ENCODE peak calls at places on chromosomes 3 and 15, in six cellular contexts. One of them, this sample, is unnamed. For H3K4me1, the result is how much of the 10 kb centered on the place peaks cover.

GRCh38 chr3:114509756-114510155 is 215.9 kb downstream of the TIGIT start:
- DNase-seq in ovary: no peak
- DNase-seq in A549: no peak
- DNase-seq in upper lobe of left lung: no peak
- DNase-seq in prostate gland: no peak
- DNase-seq in stomach: no peak
- DNase-seq in this sample: no peak

GRCh38 chr3:58188921-58189451 is 21.8 kb downstream of the DNASE1L3 start:
- DNase-seq in upper lobe of left lung: no peak
- DNase-seq in stomach: no peak
- DNase-seq in ovary: no peak
- DNase-seq in A549: no peak
- DNase-seq in prostate gland: no peak
- DNase-seq in this sample: no peak

GRCh38 chr3:54819926-54820325 is 107.9 kb downstream of the LRTM1 start:
- DNase-seq in upper lobe of left lung: no peak
- DNase-seq in A549: no peak
- DNase-seq in prostate gland: no peak
- DNase-seq in stomach: no peak
- DNase-seq in ovary: no peak
- DNase-seq in this sample: no peak

GRCh38 chr3:125154800-125155269 is 57.7 kb downstream of the SLC12A8 start:
- DNase-seq in prostate gland: no peak
- DNase-seq in A549: no peak
- DNase-seq in ovary: no peak
- DNase-seq in stomach: no peak
- DNase-seq in upper lobe of left lung: no peak
- DNase-seq in this sample: no peak

GRCh38 chr3:129226374-129226773 is 23.0 kb upstream of the COPG1 start:
- DNase-seq in upper lobe of left lung: peak
- DNase-seq in A549: peak
- DNase-seq in prostate gland: peak
- DNase-seq in stomach: peak
- DNase-seq in ovary: peak
- DNase-seq in this sample: no peak

GRCh38 chr3:63390831-63391230 is 112.7 kb downstream of the SYNPR start:
- DNase-seq in A549: no peak
- DNase-seq in upper lobe of left lung: no peak
- DNase-seq in prostate gland: no peak
- DNase-seq in stomach: no peak
- DNase-seq in ovary: no peak
- DNase-seq in this sample: no peak

GRCh38 chr3:189042832-189043231 is 128.9 kb upstream of the TPRG1 start:
- DNase-seq in ovary: no peak
- DNase-seq in stomach: no peak
- DNase-seq in upper lobe of left lung: no peak
- DNase-seq in prostate gland: no peak
- DNase-seq in A549: no peak
- DNase-seq in this sample: no peak

GRCh38 chr3:66582721-66583141 is 81.9 kb upstream of the LRIG1 start:
- DNase-seq in A549: no peak
- DNase-seq in ovary: no peak
- DNase-seq in prostate gland: no peak
- DNase-seq in upper lobe of left lung: peak
- DNase-seq in stomach: no peak
- DNase-seq in this sample: no peak

GRCh38 chr15:67307156-67307555 is 52.6 kb downstream of the IQCH start:
- DNase-seq in ovary: no peak
- DNase-seq in stomach: no peak
- DNase-seq in prostate gland: no peak
- DNase-seq in upper lobe of left lung: no peak
- DNase-seq in A549: no peak
- DNase-seq in this sample: no peak

GRCh38 chr3:78134496-78134895 is 1094.6 kb downstream of the ROBO2 start:
- DNase-seq in stomach: no peak
- DNase-seq in prostate gland: no peak
- DNase-seq in A549: no peak
- DNase-seq in ovary: no peak
- DNase-seq in upper lobe of left lung: no peak
- DNase-seq in this sample: no peak
- H3K27ac ChIP-seq in stomach: no peak
- H3K27ac ChIP-seq in prostate gland: no peak
- H3K27ac ChIP-seq in A549: no peak
- H3K27ac ChIP-seq in ovary: no peak
- H3K27ac ChIP-seq in upper lobe of left lung: no peak
- H3K27ac ChIP-seq in this sample: no peak

GRCh38 chr15:84590406-84590805 is 10.4 kb upstream of the ZSCAN2 start:
- DNase-seq in upper lobe of left lung: no peak
- DNase-seq in prostate gland: no peak
- DNase-seq in stomach: no peak
- DNase-seq in A549: no peak
- DNase-seq in ovary: no peak
- DNase-seq in this sample: no peak
- H3K4me1 ChIP-seq in upper lobe of left lung: under half
- H3K4me1 ChIP-seq in prostate gland: under half
- H3K4me1 ChIP-seq in stomach: under half
- H3K4me1 ChIP-seq in A549: under half
- H3K4me1 ChIP-seq in ovary: under half
- H3K4me1 ChIP-seq in this sample: under half

DNA sequence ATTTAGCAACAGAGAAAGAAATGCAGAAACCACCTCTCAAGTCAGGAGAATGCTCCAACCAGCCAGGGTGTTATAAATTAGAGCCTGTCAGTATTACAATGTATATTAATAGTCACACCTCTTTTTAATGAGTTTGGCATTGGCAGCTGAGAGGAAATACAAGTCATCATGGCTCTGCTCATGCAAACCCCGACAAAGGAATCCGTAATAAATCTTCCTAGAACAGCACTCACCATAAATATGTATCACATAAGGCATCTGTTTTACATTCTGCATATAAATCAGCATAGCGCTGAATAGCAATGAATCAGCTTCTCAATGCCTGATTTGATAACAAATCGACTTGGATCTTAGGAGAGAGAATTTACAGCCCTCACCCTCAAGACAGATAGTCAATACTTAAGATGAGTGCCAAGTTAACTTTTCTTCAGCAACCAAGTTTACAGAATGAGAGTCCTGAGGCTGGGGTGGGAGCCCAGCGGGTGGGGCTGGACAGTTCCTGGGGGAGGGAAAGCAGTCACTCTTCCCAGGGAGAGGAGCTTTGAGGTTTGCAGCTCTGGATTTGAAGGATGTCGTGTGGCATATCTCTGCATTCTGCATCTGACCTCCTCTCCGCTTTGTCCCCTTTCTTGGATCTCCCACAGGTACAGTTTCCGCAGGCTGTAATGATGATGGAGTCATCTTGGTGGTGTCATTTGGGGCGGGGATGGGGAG is 1034.4 kb upstream of the NR2F2 start:
- DNase-seq in A549: no peak
- DNase-seq in ovary: no peak
- DNase-seq in upper lobe of left lung: no peak
- DNase-seq in stomach: no peak
- DNase-seq in prostate gland: no peak
- DNase-seq in this sample: no peak
- TF ChIP-seq POLR2A in A549: no peak
- TF ChIP-seq POLR2A in ovary: no peak
- TF ChIP-seq POLR2A in upper lobe of left lung: no peak
- TF ChIP-seq POLR2A in stomach: no peak
- TF ChIP-seq POLR2A in prostate gland: no peak
- TF ChIP-seq POLR2A in this sample: no peak

GRCh38 chr3:15064835-15065549 is at the start of gene MRPS25:
- DNase-seq in A549: peak
- DNase-seq in upper lobe of left lung: peak
- DNase-seq in stomach: peak
- DNase-seq in ovary: peak
- DNase-seq in prostate gland: peak
- DNase-seq in this sample: peak

GRCh38 chr3:15063656-15064286 is 1.3 kb downstream of the MRPS25 start:
- DNase-seq in prostate gland: no peak
- DNase-seq in upper lobe of left lung: no peak
- DNase-seq in stomach: no peak
- DNase-seq in ovary: peak
- DNase-seq in A549: no peak
- DNase-seq in this sample: no peak

GRCh38 chr3:15066467-15066866 is 1.4 kb upstream of the MRPS25 start:
- DNase-seq in stomach: no peak
- DNase-seq in A549: no peak
- DNase-seq in upper lobe of left lung: no peak
- DNase-seq in prostate gland: no peak
- DNase-seq in ovary: no peak
- DNase-seq in this sample: no peak

GRCh38 chr3:15064299-15064834 is 748 bp downstream of the MRPS25 start:
- DNase-seq in A549: no peak
- DNase-seq in prostate gland: no peak
- DNase-seq in upper lobe of left lung: no peak
- DNase-seq in ovary: no peak
- DNase-seq in stomach: no peak
- DNase-seq in this sample: no peak

DNA sequence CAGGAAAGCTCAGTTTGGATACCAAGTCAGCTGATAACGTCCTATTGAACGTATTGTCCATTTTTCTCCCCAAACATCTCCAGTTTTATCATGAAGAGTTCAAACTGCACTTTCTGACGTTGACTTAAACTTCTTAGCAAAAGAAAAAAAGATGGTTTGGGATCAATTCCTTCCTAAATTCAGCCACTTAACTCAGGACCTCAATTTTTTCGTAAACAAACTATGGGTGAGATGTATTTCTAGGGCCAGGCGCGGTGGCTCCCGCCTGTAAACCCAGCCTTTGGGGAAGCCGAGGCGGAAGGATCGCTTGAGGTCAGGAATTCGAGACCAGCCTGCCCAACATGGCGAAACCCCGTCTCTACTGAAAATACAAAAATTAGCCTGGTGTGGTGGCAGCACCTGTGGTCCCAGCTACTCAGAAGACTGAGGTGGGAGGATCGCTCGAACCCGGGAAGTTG is 464 bp upstream of the MRPS25 start:
- DNase-seq in stomach: no peak
- DNase-seq in ovary: no peak
- DNase-seq in upper lobe of left lung: no peak
- DNase-seq in A549: no peak
- DNase-seq in prostate gland: no peak
- DNase-seq in this sample: no peak
- H3K27ac ChIP-seq in stomach: peak
- H3K27ac ChIP-seq in ovary: no peak
- H3K27ac ChIP-seq in upper lobe of left lung: peak
- H3K27ac ChIP-seq in A549: peak
- H3K27ac ChIP-seq in prostate gland: no peak
- H3K27ac ChIP-seq in this sample: peak

GRCh38 chr3:122988507-122988906 is 39.1 kb downstream of the SEMA5B start:
- DNase-seq in stomach: no peak
- DNase-seq in ovary: no peak
- DNase-seq in prostate gland: no peak
- DNase-seq in A549: no peak
- DNase-seq in upper lobe of left lung: no peak
- DNase-seq in this sample: no peak
- H3K4me1 ChIP-seq in stomach: under half
- H3K4me1 ChIP-seq in ovary: under half
- H3K4me1 ChIP-seq in prostate gland: under half
- H3K4me1 ChIP-seq in A549: under half
- H3K4me1 ChIP-seq in upper lobe of left lung: under half
- H3K4me1 ChIP-seq in this sample: under half

GRCh38 chr3:169668957-169669681 is 5.6 kb upstream of the MECOM start:
- DNase-seq in prostate gland: peak
- DNase-seq in ovary: peak
- DNase-seq in A549: peak
- DNase-seq in stomach: peak
- DNase-seq in upper lobe of left lung: peak
- DNase-seq in this sample: no peak
- TF ChIP-seq POLR2A in prostate gland: peak
- TF ChIP-seq POLR2A in ovary: no peak
- TF ChIP-seq POLR2A in A549: no peak
- TF ChIP-seq POLR2A in stomach: no peak
- TF ChIP-seq POLR2A in upper lobe of left lung: no peak
- TF ChIP-seq POLR2A in this sample: no peak

DNA sequence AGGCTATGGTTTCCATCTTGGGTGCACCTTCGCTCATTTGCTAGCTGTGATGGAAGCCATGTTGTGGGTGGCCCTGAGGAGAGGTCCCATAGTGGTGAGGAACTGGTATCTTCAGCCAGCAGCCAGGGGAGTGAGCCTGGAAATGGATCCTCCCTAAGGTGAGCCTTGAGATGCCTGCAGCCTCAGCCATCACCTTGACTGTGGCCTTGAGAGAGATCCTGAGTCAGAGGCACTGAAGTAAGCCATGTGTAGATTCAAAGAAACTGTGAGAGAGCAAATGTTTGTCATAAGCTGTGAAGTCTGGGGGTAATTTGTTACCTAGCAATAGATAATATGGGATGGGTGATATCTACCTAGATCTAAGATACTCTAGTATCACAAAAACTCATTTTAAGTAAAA is 105.3 kb downstream of the SNRK start:
- DNase-seq in A549: no peak
- DNase-seq in ovary: no peak
- DNase-seq in stomach: no peak
- DNase-seq in prostate gland: no peak
- DNase-seq in upper lobe of left lung: no peak
- DNase-seq in this sample: no peak
- H3K27ac ChIP-seq in A549: no peak
- H3K27ac ChIP-seq in ovary: no peak
- H3K27ac ChIP-seq in stomach: peak
- H3K27ac ChIP-seq in prostate gland: no peak
- H3K27ac ChIP-seq in upper lobe of left lung: peak
- H3K27ac ChIP-seq in this sample: no peak

DNA sequence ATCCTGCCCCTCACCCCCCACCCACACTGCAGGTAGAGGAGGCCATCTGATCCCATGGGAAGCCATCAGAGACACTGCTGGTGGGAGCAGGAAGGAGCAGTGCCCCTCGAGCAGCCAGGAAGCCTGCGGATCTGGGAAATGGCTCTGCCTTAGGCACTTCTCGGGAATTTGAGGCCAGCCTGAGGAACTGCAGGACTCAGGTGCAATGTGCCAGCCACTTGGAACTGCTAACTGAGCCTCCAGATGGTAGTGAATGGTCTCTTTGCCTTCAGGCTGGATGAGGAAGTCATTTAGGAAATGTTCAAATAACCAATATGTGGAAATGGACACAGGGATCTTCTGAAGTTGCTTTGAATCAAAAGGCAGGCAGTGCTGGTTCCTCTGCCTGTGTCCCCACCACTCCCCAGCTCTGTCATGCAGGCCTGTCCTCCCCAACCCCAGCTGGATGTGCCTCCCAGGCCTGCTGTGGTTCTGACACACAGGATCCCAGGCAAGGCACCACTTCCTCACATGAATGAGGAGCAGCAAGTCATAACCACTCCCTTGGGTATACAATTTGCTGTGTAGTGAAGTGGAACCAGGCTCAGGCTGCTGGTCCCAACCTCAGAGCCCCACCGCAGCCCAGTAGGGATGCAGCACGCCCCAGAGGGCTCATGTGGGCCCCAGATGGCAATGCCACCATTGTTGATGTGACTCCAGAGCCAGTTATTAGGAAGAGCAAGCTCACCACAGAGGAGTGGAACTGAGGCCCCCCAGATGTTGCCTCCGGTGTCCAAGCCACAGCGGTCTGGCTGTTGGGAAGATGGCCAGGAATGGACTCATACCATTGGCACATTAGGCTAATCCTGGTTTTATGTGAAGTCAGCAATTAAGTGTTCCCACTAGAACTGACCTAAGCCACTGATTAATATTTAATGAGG is 46.5 kb upstream of the LIMD1 start:
- DNase-seq in stomach: no peak
- DNase-seq in prostate gland: no peak
- DNase-seq in ovary: no peak
- DNase-seq in upper lobe of left lung: peak
- DNase-seq in A549: no peak
- DNase-seq in this sample: no peak
- H3K4me1 ChIP-seq in stomach: under half
- H3K4me1 ChIP-seq in prostate gland: under half
- H3K4me1 ChIP-seq in ovary: under half
- H3K4me1 ChIP-seq in upper lobe of left lung: half or more
- H3K4me1 ChIP-seq in A549: half or more
- H3K4me1 ChIP-seq in this sample: under half

GRCh38 chr3:49721165-49721860 is 1.8 kb upstream of the AMIGO3 start:
- DNase-seq in stomach: no peak
- DNase-seq in A549: no peak
- DNase-seq in ovary: no peak
- DNase-seq in prostate gland: no peak
- DNase-seq in upper lobe of left lung: no peak
- DNase-seq in this sample: no peak
- TF ChIP-seq POLR2A in stomach: no peak
- TF ChIP-seq POLR2A in A549: no peak
- TF ChIP-seq POLR2A in ovary: no peak
- TF ChIP-seq POLR2A in prostate gland: no peak
- TF ChIP-seq POLR2A in upper lobe of left lung: no peak
- TF ChIP-seq POLR2A in this sample: no peak